ENCODE peak calls at places on chromosomes 2 and 18, in five cellular contexts. I is GM19239, C is D341Med, H is kidney, E is A549. J is an unnamed sample.

GRCh38 chr2:120562218-120563005 is 173.3 kb upstream of the GLI2 start:
- DNase-seq in I (no peak), C (no peak), H (no peak), E (no peak), J (no peak)

GRCh38 chr2:200454839-200455801 is 54.7 kb downstream of the KCTD18 start:
- DNase-seq in I (no peak), C (no peak), H (no peak), E (no peak), J (no peak)

GRCh38 chr2:85178154-85178553 is 45.0 kb downstream of the TCF7L1 start:
- DNase-seq in I (no peak), C (no peak), H (no peak), E (no peak), J (no peak)

GRCh38 chr18:64100136-64100922 is 48.6 kb downstream of the LINC00305 start:
- DNase-seq in I (no peak), C (no peak), H (no peak), E (no peak), J (no peak)

GRCh38 chr18:28175930-28176673 is 828 bp downstream of the CDH2 start:
- DNase-seq in I (no peak), C (peak), H (no peak), E (peak), J (no peak)

GRCh38 chr2:234702731-234703225 is 205.9 kb upstream of the ARL4C start:
- DNase-seq in I (no peak), C (no peak), H (no peak), E (no peak), J (no peak)

GRCh38 chr2:223460774-223461211 is 141.4 kb downstream of the SCG2 start:
- DNase-seq in I (no peak), C (no peak), H (no peak), E (peak), J (no peak)

GRCh38 chr18:46096651-46097300 is 1.3 kb downstream of the ATP5F1A start:
- DNase-seq in I (no peak), C (no peak), H (no peak), E (no peak), J (no peak)

GRCh38 chr2:96089356-96090180 is 26.8 kb downstream of the ADRA2B start:
- DNase-seq in I (no peak), C (peak), H (no peak), E (no peak), J (peak)

GRCh38 chr2:29213871-29214341 is 98.7 kb downstream of the CLIP4 start:
- DNase-seq in I (no peak), C (no peak), H (no peak), E (no peak), J (no peak)

GRCh38 chr2:238142382-238143205 is 4.1 kb downstream of the KLHL30 start:
- DNase-seq in I (no peak), C (no peak), H (no peak), E (no peak), J (no peak)

GRCh38 chr2:218961651-218962570 is 2.4 kb downstream of the CDK5R2 start:
- DNase-seq in I (no peak), C (peak), H (peak), E (no peak), J (no peak)

GRCh38 chr2:162056796-162057399 is 17.1 kb downstream of the DPP4 start:
- DNase-seq in I (no peak), C (no peak), H (no peak), E (no peak), J (no peak)

GRCh38 chr2:184363213-184363612 is 235.1 kb upstream of the ZNF804A start:
- DNase-seq in I (no peak), C (no peak), H (no peak), E (no peak), J (no peak)

GRCh38 chr2:171287606-171288005 is 126.9 kb upstream of the TLK1 start:
- DNase-seq in I (no peak), C (no peak), H (no peak), E (no peak), J (no peak)

GRCh38 chr2:159606287-159606686 is 10.1 kb downstream of the BAZ2B start:
- DNase-seq in I (no peak), C (no peak), H (no peak), E (no peak), J (no peak)

GRCh38 chr18:51383711-51384110 is 186.2 kb upstream of the MEX3C start:
- DNase-seq in I (no peak), C (no peak), H (no peak), E (no peak), J (no peak)

GRCh38 chr2:20638646-20639430 is 12.1 kb downstream of the HS1BP3 start:
- DNase-seq in I (no peak), C (no peak), H (peak), E (no peak), J (peak)

GRCh38 chr18:58556333-58557012 is 72.4 kb downstream of the ALPK2 start:
- DNase-seq in I (no peak), C (peak), H (no peak), E (no peak), J (no peak)

GRCh38 chr2:134170269-134170668 is 83.6 kb upstream of the MGAT5 start:
- DNase-seq in I (no peak), C (no peak), H (no peak), E (no peak), J (no peak)

GRCh38 chr2:231709636-231709980 is 1.3 kb downstream of the PTMA start:
- DNase-seq in I (no peak), C (no peak), H (peak), E (no peak), J (peak)

GRCh38 chr2:232628466-232629200 is 4.8 kb upstream of the EFHD1 start:
- DNase-seq in I (no peak), C (no peak), H (peak), E (no peak), J (no peak)

GRCh38 chr2:70247364-70248144 is 874 bp downstream of the TIA1 start:
- DNase-seq in I (no peak), C (no peak), H (no peak), E (no peak), J (no peak)

GRCh38 chr2:108316194-108316880 is 27.6 kb downstream of the SULT1C2 start:
- DNase-seq in I (no peak), C (no peak), H (no peak), E (no peak), J (no peak)

J was measured in lower lobe of right lung.